ENCODE peak calls at places on chromosomes 1 and 21, in five cellular contexts. Z is pons; W is activated gamma-delta T cell treated with anti-CD3 and anti-CD28 coated beads, Interleukin-2, amount 50 U/mL, for 16 hours; N is posterior cingulate gyrus; K is SW480. U is an unnamed sample.
A peak's percentile ranks its signal among the peaks of the same experiment; 100 is the strongest.

GRCh38 chr1:48208652-48209051 is 13.9 kb upstream of the SLC5A9 start:
- DNase-seq in W (no peak), K (no peak), N (no peak), Z (no peak), U (no peak)

GRCh38 chr1:33365560-33365997 is 44.7 kb upstream of the A3GALT2 start:
- DNase-seq in N (no peak), W (no peak), Z (no peak), K (no peak), U (no peak)

GRCh38 chr1:201488817-201489581 is 17.9 kb downstream of the CSRP1 start:
- DNase-seq in K (no peak), Z (no peak), N (peak; percentile 38), W (no peak), U (no peak)

GRCh38 chr1:71086331-71086730 is 5.5 kb upstream of the ZRANB2 start:
- DNase-seq in Z (no peak), N (no peak), W (no peak), K (no peak), U (no peak)

GRCh38 chr1:59243544-59243943 is 53.4 kb upstream of the FGGY start:
- DNase-seq in N (no peak), K (no peak), W (no peak), Z (no peak), U (no peak)

GRCh38 chr21:26732442-26733221 is 112.6 kb downstream of the ADAMTS1 start:
- DNase-seq in Z (peak; percentile 55), W (no peak), K (peak; percentile 32), N (peak; percentile 45), U (no peak)

GRCh38 chr1:69213644-69214043 is 354.1 kb upstream of the LRRC7 start:
- DNase-seq in Z (no peak), N (no peak), W (no peak), K (no peak), U (no peak)

GRCh38 chr1:24910751-24911650 is 19.1 kb downstream of the RUNX3 start:
- DNase-seq in K (peak; percentile 72), W (peak; percentile 79), N (no peak), Z (no peak), U (no peak)

GRCh38 chr1:51559501-51559900 is 40.4 kb upstream of the EPS15 start:
- DNase-seq in K (no peak), Z (no peak), W (no peak), N (no peak), U (no peak)

GRCh38 chr1:234108921-234109320 is 204.4 kb downstream of the SLC35F3 start:
- DNase-seq in W (no peak), K (no peak), Z (no peak), N (no peak), U (no peak)

GRCh38 chr21:17602874-17603273 is 9.8 kb downstream of the BTG3 start:
- DNase-seq in W (no peak), N (no peak), Z (no peak), K (no peak), U (no peak)

GRCh38 chr1:1069711-1070676 is 4.1 kb downstream of the RNF223 start:
- DNase-seq in W (no peak), N (no peak), K (no peak), Z (no peak), U (no peak)

GRCh38 chr1:31133368-31133767 is 67.9 kb upstream of the PUM1 start:
- DNase-seq in K (no peak), W (no peak), N (no peak), Z (no peak), U (no peak)

GRCh38 chr1:236282159-236282716 is 480 bp upstream of the ERO1B start:
- DNase-seq in K (no peak), N (no peak), Z (no peak), W (peak; percentile 19), U (no peak)

GRCh38 chr1:177902151-177902765 is 67.6 kb downstream of the SEC16B start:
- DNase-seq in W (no peak), Z (peak; percentile 59), K (no peak), N (no peak), U (peak; percentile 9)

GRCh38 chr1:116178837-116179236 is 67.6 kb downstream of the MAB21L3 start:
- DNase-seq in N (no peak), Z (no peak), W (no peak), K (no peak), U (no peak)